ENCODE peak calls at places on chromosomes 4 and X, in nine cellular contexts. A is AG04449, H is astrocyte, X is cardiac fibroblast, G is GM12865, W is astrocyte of the spinal cord, K is WERI-Rb-1, M is fibroblast of mammary gland, B is adrenal gland. O is an unnamed sample.

GRCh38 chr4:111283066-111283677 is 660.3 kb upstream of the PITX2 start:
- DNase-seq in M (peak; percentile 64), G (peak; percentile 71), K (peak; percentile 71), X (peak; percentile 67), W (peak; percentile 51), B (peak; percentile 47), A (no peak), H (peak; percentile 8), O (no peak)

GRCh38 chrX:72021975-72022374 is 109.7 kb downstream of the RTL5 start:
- DNase-seq in A (no peak), M (peak; percentile 38), H (no peak), X (no peak), K (peak; percentile 34), W (no peak), B (no peak), G (peak; percentile 43), O (no peak)

GRCh38 chrX:38458071-38458470 is 103.3 kb upstream of the TSPAN7 start:
- DNase-seq in B (no peak), M (peak; percentile 3), X (no peak), H (no peak), A (no peak), W (no peak), K (no peak), G (no peak), O (no peak)

GRCh38 chr4:151325320-151326246 is at the start of gene SH3D19:
- DNase-seq in H (peak; percentile 62), X (peak; percentile 84), M (peak; percentile 62), A (no peak), B (peak; percentile 75), G (no peak), W (peak; percentile 64), K (peak; percentile 94), O (no peak)

GRCh38 chr4:152246659-152247058 is 289.2 kb downstream of the FBXW7 start:
- DNase-seq in M (no peak), G (no peak), X (no peak), B (no peak), W (no peak), A (no peak), K (no peak), H (no peak), O (no peak)

GRCh38 chr4:119135721-119136121 is at the start of gene MYOZ2:
- DNase-seq in H (peak; percentile 17), M (peak; percentile 48), X (peak; percentile 44), K (no peak), G (no peak), B (no peak), W (no peak), A (no peak), O (no peak)

GRCh38 chrX:920234-920799 is 289.7 kb downstream of the SHOX start:
- DNase-seq in H (no peak), M (peak; percentile 23), W (no peak), K (no peak), G (no peak), B (no peak), A (no peak), X (no peak), O (no peak)

GRCh38 chrX:45479835-45480422 is 279.3 kb upstream of the DIPK2B start:
- DNase-seq in M (peak; percentile 95), W (peak; percentile 87), K (no peak), A (peak; percentile 86), B (no peak), X (peak; percentile 69), H (peak; percentile 93), G (no peak), O (peak; percentile 93)

GRCh38 chr4:114926508-114926907 is 186.9 kb downstream of the NDST4 start:
- DNase-seq in A (no peak), K (no peak), B (no peak), W (no peak), M (no peak), X (no peak), G (no peak), H (no peak), O (no peak)

GRCh38 chr4:158873795-158874359 is 105.1 kb downstream of the FNIP2 start:
- DNase-seq in A (peak; percentile 92), K (no peak), X (peak; percentile 55), B (no peak), H (peak; percentile 97), G (no peak), W (peak; percentile 85), M (peak; percentile 71), O (no peak)

GRCh38 chrX:65532016-65532415 is 2.6 kb downstream of the LAS1L start:
- DNase-seq in B (no peak), X (no peak), K (no peak), W (no peak), A (no peak), H (no peak), G (no peak), M (peak; percentile 5), O (no peak)

GRCh38 chr4:18075823-18076433 is 54.4 kb upstream of the LCORL start:
- DNase-seq in G (peak; percentile 67), B (peak; percentile 23), W (no peak), H (no peak), A (no peak), K (peak; percentile 63), M (peak; percentile 38), X (no peak), O (no peak)

GRCh38 chr4:124499266-124499665 is 213.3 kb downstream of the ANKRD50 start:
- DNase-seq in A (no peak), G (no peak), M (peak; percentile 18), H (no peak), X (peak; percentile 43), B (no peak), W (peak; percentile 22), K (peak; percentile 58), O (no peak)

GRCh38 chr4:132227349-132228165 is 921.5 kb upstream of the PCDH10 start:
- DNase-seq in G (peak; percentile 35), K (peak; percentile 84), X (peak; percentile 58), B (peak; percentile 17), H (peak; percentile 25), W (peak; percentile 18), A (no peak), M (peak; percentile 25), O (no peak)

GRCh38 chr4:125049711-125050110 is 265.0 kb upstream of the FAT4 start:
- DNase-seq in W (no peak), A (no peak), G (no peak), H (no peak), K (no peak), X (peak; percentile 44), B (no peak), M (peak; percentile 30), O (no peak)

GRCh38 chr4:162232349-162232748 is 68.5 kb upstream of the FSTL5 start:
- DNase-seq in B (no peak), M (no peak), K (no peak), H (no peak), G (no peak), A (no peak), W (no peak), X (no peak), O (no peak)

DNA sequence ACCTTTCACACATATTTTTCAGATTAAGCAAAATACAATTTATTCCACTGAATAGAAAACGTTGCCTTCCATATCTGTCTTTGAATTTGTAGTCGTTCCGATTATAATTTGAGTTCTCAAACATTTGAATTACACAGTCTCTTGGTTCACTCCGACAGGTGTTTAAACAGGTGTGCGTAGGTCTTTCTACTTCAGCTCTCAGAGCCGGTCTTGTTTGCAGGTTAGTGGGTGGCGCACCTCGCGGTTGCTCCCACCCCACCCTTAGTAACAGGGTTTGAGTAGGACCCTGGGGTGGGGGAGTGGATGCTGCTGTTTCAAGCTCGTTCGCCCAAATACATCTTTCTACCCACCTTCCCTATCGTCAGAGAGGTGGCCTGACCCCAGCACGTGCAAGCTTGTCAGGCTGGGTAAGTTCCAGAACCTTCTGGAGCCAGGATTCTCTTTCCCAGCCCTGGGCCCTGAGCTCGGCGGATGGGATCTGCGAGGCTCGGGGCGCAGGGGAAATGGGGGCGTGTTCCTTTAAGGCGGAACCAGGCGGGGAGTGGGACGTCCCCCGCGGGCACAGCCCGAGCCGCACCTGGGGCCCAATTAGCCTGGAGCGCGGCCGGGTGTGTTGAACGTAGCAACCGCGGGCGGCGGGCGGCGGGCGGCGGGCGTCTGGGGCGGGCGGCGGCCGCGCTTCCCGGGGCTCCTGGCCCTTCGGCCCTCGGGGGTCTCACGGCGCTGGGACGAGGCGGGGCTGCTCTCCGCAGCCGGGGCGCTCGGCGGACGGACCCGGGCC is at the start of gene FAM149A:
- DNase-seq in M (no peak), H (no peak), G (peak; percentile 15), B (peak; percentile 29), K (peak; percentile 55), X (no peak), W (no peak), A (no peak), O (no peak)
- H3K4me3 ChIP-seq in M (no peak within 1 kb of the TSS), H (peak within 1 kb of the TSS; percentile 42), G (no peak within 1 kb of the TSS), B (no peak within 1 kb of the TSS), K (peak within 1 kb of the TSS; percentile 42), X (peak within 1 kb of the TSS; percentile 36), W (peak within 1 kb of the TSS; percentile 30), A (no peak within 1 kb of the TSS), O (peak within 1 kb of the TSS; percentile 70)

GRCh38 chr4:121277194-121278105 is 103.4 kb downstream of the QRFPR start:
- DNase-seq in G (peak; percentile 76), X (no peak), H (no peak), A (no peak), M (peak; percentile 14), B (no peak), K (peak; percentile 58), W (no peak), O (no peak)
- TF ChIP-seq CTCF in G (peak; percentile 66), X (peak; percentile 32), H (no peak), A (peak; percentile 15), M (peak; percentile 38), B (no peak), K (peak; percentile 84), W (peak; percentile 33), O (peak; percentile 73)

DNA sequence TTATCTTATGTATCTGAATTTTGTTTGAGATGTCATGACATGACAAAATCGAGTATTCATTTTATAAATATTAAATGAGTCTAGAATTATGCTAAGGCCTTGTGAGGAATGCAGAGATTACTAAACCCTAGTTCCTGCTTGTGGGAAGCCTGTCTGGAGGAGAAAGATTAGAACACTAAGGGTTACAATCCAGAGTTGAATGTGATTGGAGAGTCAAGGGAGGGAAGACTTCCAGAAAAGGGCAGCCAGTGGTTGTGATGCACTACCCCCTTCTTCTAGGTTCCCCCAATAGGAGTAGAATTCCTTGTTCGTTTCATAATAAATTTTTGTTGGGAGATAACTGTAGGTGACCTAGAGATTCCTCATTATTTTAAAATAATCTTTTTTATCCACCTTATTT is 141.1 kb downstream of the AFF1 start:
- DNase-seq in G (no peak), A (no peak), K (no peak), M (no peak), B (no peak), X (no peak), W (no peak), H (no peak), O (no peak)
- H3K4me3 ChIP-seq in G (no peak overlapping the region), A (no peak overlapping the region), K (no peak overlapping the region), M (no peak overlapping the region), B (no peak overlapping the region), X (no peak overlapping the region), W (no peak overlapping the region), H (no peak overlapping the region), O (no peak overlapping the region)

GRCh38 chr4:45554423-45554822 is 569.4 kb downstream of the GABRG1 start:
- DNase-seq in K (no peak), G (no peak), A (no peak), X (no peak), H (no peak), W (peak; percentile 27), M (peak; percentile 1), B (peak; percentile 27), O (no peak)

GRCh38 chr4:45550766-45551366 is 573.0 kb downstream of the GABRG1 start:
- DNase-seq in G (peak; percentile 6), H (no peak), M (no peak), A (no peak), W (no peak), K (no peak), B (no peak), X (no peak), O (no peak)
- TF ChIP-seq CTCF in G (no peak), H (no peak), M (no peak), A (no peak), W (no peak), K (no peak), B (peak; percentile 31), X (no peak), O (peak; percentile 25)